ENCODE peak calls at places on chromosomes 5 and 9, in seven cellular contexts. One of them, this sample, is unnamed. For H3K4me1 and H3K36me3, the result is how much of the 10 kb centered on the place peaks cover.

GRCh38 chr5:37005946-37006540 is 129.5 kb downstream of the NIPBL start:
- DNase-seq in HCT116: peak
- DNase-seq in vagina: no peak
- DNase-seq in suprapubic skin: no peak
- DNase-seq in body of pancreas: no peak
- DNase-seq in uterus: no peak
- DNase-seq in adrenal gland: no peak
- DNase-seq in this sample: no peak

GRCh38 chr5:174418809-174419522 is 305.4 kb upstream of the MSX2 start:
- DNase-seq in HCT116: peak
- DNase-seq in vagina: no peak
- DNase-seq in suprapubic skin: no peak
- DNase-seq in body of pancreas: no peak
- DNase-seq in uterus: no peak
- DNase-seq in adrenal gland: no peak
- DNase-seq in this sample: no peak

GRCh38 chr9:97705354-97705950 is 8.3 kb upstream of the XPA start:
- DNase-seq in HCT116: no peak
- DNase-seq in vagina: no peak
- DNase-seq in suprapubic skin: no peak
- DNase-seq in body of pancreas: no peak
- DNase-seq in uterus: no peak
- DNase-seq in adrenal gland: no peak
- DNase-seq in this sample: no peak

GRCh38 chr5:172690258-172691075 is 49.4 kb downstream of the NEURL1B start:
- DNase-seq in HCT116: no peak
- DNase-seq in vagina: no peak
- DNase-seq in suprapubic skin: no peak
- DNase-seq in body of pancreas: no peak
- DNase-seq in uterus: no peak
- DNase-seq in adrenal gland: no peak
- DNase-seq in this sample: no peak

GRCh38 chr5:16520806-16521205 is 55.2 kb upstream of the ZNF622 start:
- DNase-seq in HCT116: no peak
- DNase-seq in vagina: no peak
- DNase-seq in suprapubic skin: no peak
- DNase-seq in body of pancreas: peak
- DNase-seq in uterus: no peak
- DNase-seq in adrenal gland: no peak
- DNase-seq in this sample: no peak

GRCh38 chr5:120684213-120684612 is 220.1 kb downstream of the PRR16 start:
- DNase-seq in HCT116: peak
- DNase-seq in vagina: no peak
- DNase-seq in suprapubic skin: no peak
- DNase-seq in body of pancreas: no peak
- DNase-seq in uterus: no peak
- DNase-seq in adrenal gland: no peak
- DNase-seq in this sample: no peak

GRCh38 chr9:98291775-98292174 is 36.3 kb upstream of the TBC1D2 start:
- DNase-seq in HCT116: no peak
- DNase-seq in vagina: no peak
- DNase-seq in suprapubic skin: no peak
- DNase-seq in body of pancreas: no peak
- DNase-seq in uterus: no peak
- DNase-seq in adrenal gland: no peak
- DNase-seq in this sample: no peak

GRCh38 chr5:113246371-113246870 is 188.4 kb downstream of the TSSK1B start:
- DNase-seq in HCT116: no peak
- DNase-seq in vagina: no peak
- DNase-seq in suprapubic skin: no peak
- DNase-seq in body of pancreas: peak
- DNase-seq in uterus: peak
- DNase-seq in adrenal gland: no peak
- DNase-seq in this sample: no peak

GRCh38 chr5:135235002-135235401 is 164.0 kb downstream of the MACROH2A1 start:
- DNase-seq in HCT116: no peak
- DNase-seq in vagina: no peak
- DNase-seq in suprapubic skin: no peak
- DNase-seq in body of pancreas: no peak
- DNase-seq in uterus: no peak
- DNase-seq in adrenal gland: no peak
- DNase-seq in this sample: no peak

GRCh38 chr9:73684601-73685000 is 532.9 kb downstream of the ANXA1 start:
- DNase-seq in HCT116: no peak
- DNase-seq in vagina: no peak
- DNase-seq in suprapubic skin: no peak
- DNase-seq in body of pancreas: no peak
- DNase-seq in uterus: no peak
- DNase-seq in adrenal gland: no peak
- DNase-seq in this sample: no peak

GRCh38 chr9:122318284-122318683 is 52.5 kb upstream of the PTGS1 start:
- DNase-seq in HCT116: no peak
- DNase-seq in vagina: no peak
- DNase-seq in suprapubic skin: no peak
- DNase-seq in body of pancreas: no peak
- DNase-seq in uterus: peak
- DNase-seq in adrenal gland: no peak
- DNase-seq in this sample: no peak

GRCh38 chr9:69549310-69550202 is 122.6 kb downstream of the APBA1 start:
- DNase-seq in HCT116: peak
- DNase-seq in vagina: no peak
- DNase-seq in suprapubic skin: no peak
- DNase-seq in body of pancreas: peak
- DNase-seq in uterus: no peak
- DNase-seq in adrenal gland: peak
- DNase-seq in this sample: peak

GRCh38 chr9:88355166-88355565 is 33.1 kb upstream of the SPIN1 start:
- DNase-seq in HCT116: peak
- DNase-seq in vagina: no peak
- DNase-seq in suprapubic skin: no peak
- DNase-seq in body of pancreas: no peak
- DNase-seq in uterus: no peak
- DNase-seq in adrenal gland: no peak
- DNase-seq in this sample: no peak

GRCh38 chr5:92378961-92379611 is 996.0 kb upstream of the ARRDC3 start:
- DNase-seq in HCT116: no peak
- DNase-seq in vagina: no peak
- DNase-seq in suprapubic skin: no peak
- DNase-seq in body of pancreas: no peak
- DNase-seq in uterus: no peak
- DNase-seq in adrenal gland: no peak
- DNase-seq in this sample: no peak

GRCh38 chr5:147466581-147466980 is 43.3 kb downstream of the DPYSL3 start:
- DNase-seq in HCT116: no peak
- DNase-seq in vagina: no peak
- DNase-seq in suprapubic skin: no peak
- DNase-seq in body of pancreas: no peak
- DNase-seq in uterus: no peak
- DNase-seq in adrenal gland: no peak
- DNase-seq in this sample: no peak

GRCh38 chr5:150523472-150524350 is 15.8 kb downstream of the NDST1 start:
- DNase-seq in HCT116: peak
- DNase-seq in vagina: no peak
- DNase-seq in suprapubic skin: no peak
- DNase-seq in body of pancreas: peak
- DNase-seq in uterus: peak
- DNase-seq in adrenal gland: peak
- DNase-seq in this sample: peak

GRCh38 chr5:147290261-147290660 is 55.4 kb downstream of the STK32A start:
- DNase-seq in HCT116: no peak
- DNase-seq in vagina: no peak
- DNase-seq in suprapubic skin: no peak
- DNase-seq in body of pancreas: peak
- DNase-seq in uterus: no peak
- DNase-seq in adrenal gland: no peak
- DNase-seq in this sample: no peak

GRCh38 chr5:124342027-124342471 is 404.4 kb downstream of the ZNF608 start:
- DNase-seq in HCT116: no peak
- DNase-seq in vagina: no peak
- DNase-seq in suprapubic skin: no peak
- DNase-seq in body of pancreas: peak
- DNase-seq in uterus: peak
- DNase-seq in adrenal gland: peak
- DNase-seq in this sample: peak

GRCh38 chr5:124343451-124343867 is 403.0 kb downstream of the ZNF608 start:
- DNase-seq in HCT116: no peak
- DNase-seq in vagina: no peak
- DNase-seq in suprapubic skin: no peak
- DNase-seq in body of pancreas: no peak
- DNase-seq in uterus: no peak
- DNase-seq in adrenal gland: peak
- DNase-seq in this sample: no peak

GRCh38 chr5:124343021-124343420 is 403.4 kb downstream of the ZNF608 start:
- DNase-seq in HCT116: no peak
- DNase-seq in vagina: no peak
- DNase-seq in suprapubic skin: no peak
- DNase-seq in body of pancreas: no peak
- DNase-seq in uterus: no peak
- DNase-seq in adrenal gland: no peak
- DNase-seq in this sample: no peak

GRCh38 chr5:124342586-124342985 is 403.9 kb downstream of the ZNF608 start:
- DNase-seq in HCT116: no peak
- DNase-seq in vagina: no peak
- DNase-seq in suprapubic skin: no peak
- DNase-seq in body of pancreas: no peak
- DNase-seq in uterus: peak
- DNase-seq in adrenal gland: peak
- DNase-seq in this sample: no peak

DNA sequence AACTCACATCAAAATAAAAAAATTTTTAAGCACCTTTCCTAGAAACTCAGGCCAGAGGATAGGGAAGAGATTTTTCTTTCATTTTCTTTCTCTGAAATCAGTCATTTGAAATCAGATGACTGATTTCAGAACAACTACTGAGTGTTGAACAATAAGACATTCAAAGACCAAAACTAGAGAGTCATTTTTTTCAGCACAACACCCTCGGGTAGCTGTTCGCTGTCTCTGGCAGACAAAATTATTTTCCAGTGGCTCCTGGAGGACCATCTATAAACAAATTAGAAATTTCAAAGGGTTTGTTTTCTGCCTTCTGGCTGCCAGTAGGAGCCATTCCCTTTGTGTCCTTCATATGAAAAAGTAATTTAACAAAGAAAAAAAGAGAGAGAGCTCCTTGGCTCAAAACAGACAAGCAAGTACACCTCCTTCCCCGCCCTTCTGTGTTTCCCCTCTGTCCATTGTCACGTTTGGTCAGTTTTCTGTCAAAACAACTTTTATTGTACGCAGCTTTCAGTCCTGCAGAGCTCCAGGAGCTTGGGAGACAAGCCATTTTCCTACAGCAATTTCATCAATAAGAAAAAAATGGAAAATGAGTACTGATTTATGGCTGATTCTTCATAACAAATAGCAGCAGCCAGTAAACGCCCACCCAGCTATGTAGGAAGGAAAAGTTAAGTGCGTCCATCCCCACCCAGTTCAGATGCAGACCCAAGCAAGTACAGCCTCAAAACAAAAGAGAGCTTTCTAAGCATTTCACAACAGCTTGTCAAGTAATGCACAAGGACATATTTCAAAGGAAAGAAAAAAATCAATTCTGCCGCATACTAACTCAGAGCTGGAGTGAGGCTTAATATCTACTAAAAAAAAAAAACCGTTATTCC is 405.1 kb downstream of the ZNF608 start:
- DNase-seq in HCT116: no peak
- DNase-seq in vagina: no peak
- DNase-seq in suprapubic skin: no peak
- DNase-seq in body of pancreas: no peak
- DNase-seq in uterus: peak
- DNase-seq in adrenal gland: peak
- DNase-seq in this sample: no peak
- TF ChIP-seq POLR2A in HCT116: no peak
- TF ChIP-seq POLR2A in vagina: no peak
- TF ChIP-seq POLR2A in suprapubic skin: no peak
- TF ChIP-seq POLR2A in body of pancreas: no peak
- TF ChIP-seq POLR2A in uterus: no peak
- TF ChIP-seq POLR2A in adrenal gland: no peak
- TF ChIP-seq POLR2A in this sample: no peak

DNA sequence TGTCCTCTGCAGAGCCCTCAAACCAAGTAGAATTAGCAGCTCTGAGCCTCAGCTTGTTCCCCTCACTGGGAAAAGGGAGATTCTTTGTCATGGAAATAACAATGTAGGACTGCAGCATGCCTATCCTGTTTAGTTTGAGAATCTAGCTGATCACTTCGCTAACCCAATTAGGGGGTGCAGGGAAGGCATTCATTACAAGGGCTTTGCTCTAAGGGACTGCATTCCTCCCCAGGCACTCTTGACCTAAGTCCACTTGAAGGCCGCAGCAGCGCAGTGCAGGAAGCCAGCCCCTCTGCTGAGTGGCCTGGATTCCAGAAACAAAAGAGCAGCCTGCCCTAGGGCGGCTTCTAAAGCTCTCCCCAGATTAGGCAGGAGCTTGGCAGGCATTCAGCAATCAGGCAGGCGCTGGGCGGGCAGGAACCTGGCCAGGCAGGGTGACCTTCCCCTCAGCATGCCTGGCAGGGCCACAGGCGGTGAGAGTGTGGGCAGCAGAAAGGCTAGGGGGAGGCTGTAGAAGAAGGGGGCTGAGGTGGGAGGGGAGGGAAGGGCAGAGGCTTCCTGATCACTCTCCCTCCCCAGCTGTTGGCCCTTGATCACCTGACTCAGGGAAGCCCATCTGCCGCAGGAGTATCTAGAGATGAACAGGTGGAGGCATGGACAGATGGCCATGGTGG is 24.8 kb downstream of the CCNJL start:
- DNase-seq in HCT116: no peak
- DNase-seq in vagina: no peak
- DNase-seq in suprapubic skin: no peak
- DNase-seq in body of pancreas: peak
- DNase-seq in uterus: no peak
- DNase-seq in adrenal gland: peak
- DNase-seq in this sample: no peak
- H3K4me1 ChIP-seq in HCT116: under half
- H3K4me1 ChIP-seq in vagina: under half
- H3K4me1 ChIP-seq in suprapubic skin: under half
- H3K4me1 ChIP-seq in body of pancreas: under half
- H3K4me1 ChIP-seq in uterus: under half
- H3K4me1 ChIP-seq in adrenal gland: under half
- H3K4me1 ChIP-seq in this sample: under half

DNA sequence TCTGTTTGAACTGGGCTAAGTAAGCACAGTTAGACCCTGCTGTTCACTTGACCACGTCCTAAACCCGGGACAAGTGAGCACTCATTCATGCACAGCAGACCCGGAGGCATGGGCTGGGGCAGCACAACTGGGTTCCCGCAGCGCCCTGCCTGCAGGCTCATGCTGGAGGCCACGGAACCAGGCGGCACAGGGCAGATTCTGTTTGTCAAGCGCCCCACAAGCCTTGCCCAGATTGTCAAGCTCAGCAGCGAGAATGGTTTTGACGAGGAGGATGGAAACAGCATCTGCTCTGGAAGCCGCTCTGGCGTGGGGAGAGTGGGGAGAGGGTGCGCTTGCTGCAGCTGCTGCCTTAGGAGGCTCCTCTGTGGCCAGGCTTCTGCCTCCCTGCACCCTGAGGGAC is 32.7 kb downstream of the PRRT1B start:
- DNase-seq in HCT116: no peak
- DNase-seq in vagina: no peak
- DNase-seq in suprapubic skin: no peak
- DNase-seq in body of pancreas: peak
- DNase-seq in uterus: no peak
- DNase-seq in adrenal gland: no peak
- DNase-seq in this sample: no peak
- H3K36me3 ChIP-seq in HCT116: under half
- H3K36me3 ChIP-seq in vagina: under half
- H3K36me3 ChIP-seq in suprapubic skin: half or more
- H3K36me3 ChIP-seq in body of pancreas: under half
- H3K36me3 ChIP-seq in uterus: under half
- H3K36me3 ChIP-seq in adrenal gland: under half
- H3K36me3 ChIP-seq in this sample: under half

GRCh38 chr9:13186091-13186490 is 93.4 kb downstream of the MPDZ start:
- DNase-seq in HCT116: no peak
- DNase-seq in vagina: no peak
- DNase-seq in suprapubic skin: no peak
- DNase-seq in body of pancreas: no peak
- DNase-seq in uterus: no peak
- DNase-seq in adrenal gland: no peak
- DNase-seq in this sample: no peak
- TF ChIP-seq POLR2A in HCT116: no peak
- TF ChIP-seq POLR2A in vagina: no peak
- TF ChIP-seq POLR2A in suprapubic skin: no peak
- TF ChIP-seq POLR2A in body of pancreas: no peak
- TF ChIP-seq POLR2A in uterus: no peak
- TF ChIP-seq POLR2A in adrenal gland: no peak
- TF ChIP-seq POLR2A in this sample: no peak

This sample was measured in tibial nerve.